ENCODE peak calls at places on chromosomes 1 and 21, in four cellular contexts. One of them, this sample, is unnamed. For H3K4me1, the result is how much of the 10 kb centered on the place peaks cover.

GRCh38 chr1:205626216-205626615 is 5.6 kb downstream of the ELK4 start:
- DNase-seq in CD8-positive, alpha-beta T cell: no peak
- DNase-seq in effector memory CD4-positive, alpha-beta T cell: no peak
- DNase-seq in breast epithelium: no peak
- DNase-seq in this sample: no peak

GRCh38 chr1:246279402-246279801 is 227.7 kb downstream of the SMYD3 start:
- DNase-seq in CD8-positive, alpha-beta T cell: no peak
- DNase-seq in effector memory CD4-positive, alpha-beta T cell: no peak
- DNase-seq in breast epithelium: no peak
- DNase-seq in this sample: no peak

GRCh38 chr1:169694304-169694703 is 17.1 kb downstream of the SELL start:
- DNase-seq in CD8-positive, alpha-beta T cell: peak
- DNase-seq in effector memory CD4-positive, alpha-beta T cell: no peak
- DNase-seq in breast epithelium: no peak
- DNase-seq in this sample: no peak

GRCh38 chr1:204623894-204624361 is 61.6 kb downstream of the LRRN2 start:
- DNase-seq in CD8-positive, alpha-beta T cell: no peak
- DNase-seq in effector memory CD4-positive, alpha-beta T cell: no peak
- DNase-seq in breast epithelium: no peak
- DNase-seq in this sample: no peak

GRCh38 chr1:227920426-227920825 is 27.3 kb downstream of the WNT9A start:
- DNase-seq in CD8-positive, alpha-beta T cell: no peak
- DNase-seq in effector memory CD4-positive, alpha-beta T cell: no peak
- DNase-seq in breast epithelium: no peak
- DNase-seq in this sample: peak

GRCh38 chr1:98461873-98462385 is 199.6 kb upstream of the SNX7 start:
- DNase-seq in CD8-positive, alpha-beta T cell: no peak
- DNase-seq in effector memory CD4-positive, alpha-beta T cell: no peak
- DNase-seq in breast epithelium: no peak
- DNase-seq in this sample: no peak

GRCh38 chr1:75724472-75725022 is at the start of gene ACADM:
- DNase-seq in CD8-positive, alpha-beta T cell: peak
- DNase-seq in effector memory CD4-positive, alpha-beta T cell: peak
- DNase-seq in breast epithelium: peak
- DNase-seq in this sample: peak

GRCh38 chr1:201591981-201592380 is 53.1 kb downstream of the NAV1 start:
- DNase-seq in CD8-positive, alpha-beta T cell: no peak
- DNase-seq in effector memory CD4-positive, alpha-beta T cell: no peak
- DNase-seq in breast epithelium: no peak
- DNase-seq in this sample: no peak

GRCh38 chr1:199135901-199136300 is 497.1 kb downstream of the PTPRC start:
- DNase-seq in CD8-positive, alpha-beta T cell: no peak
- DNase-seq in effector memory CD4-positive, alpha-beta T cell: no peak
- DNase-seq in breast epithelium: no peak
- DNase-seq in this sample: no peak

GRCh38 chr1:17919525-17920439 is 164.6 kb downstream of the ACTL8 start:
- DNase-seq in CD8-positive, alpha-beta T cell: no peak
- DNase-seq in effector memory CD4-positive, alpha-beta T cell: no peak
- DNase-seq in breast epithelium: no peak
- DNase-seq in this sample: no peak

GRCh38 chr1:119000371-119001180 is 12.4 kb upstream of the TBX15 start:
- DNase-seq in CD8-positive, alpha-beta T cell: no peak
- DNase-seq in effector memory CD4-positive, alpha-beta T cell: no peak
- DNase-seq in breast epithelium: no peak
- DNase-seq in this sample: peak

GRCh38 chr21:31558839-31559367 is 100.6 kb upstream of the SOD1 start:
- DNase-seq in CD8-positive, alpha-beta T cell: peak
- DNase-seq in effector memory CD4-positive, alpha-beta T cell: peak
- DNase-seq in breast epithelium: peak
- DNase-seq in this sample: peak

GRCh38 chr1:200302192-200302892 is 107.5 kb downstream of the ZNF281 start:
- DNase-seq in CD8-positive, alpha-beta T cell: peak
- DNase-seq in effector memory CD4-positive, alpha-beta T cell: peak
- DNase-seq in breast epithelium: no peak
- DNase-seq in this sample: peak

GRCh38 chr1:7885513-7886298 is 32.8 kb upstream of the UTS2 start:
- DNase-seq in CD8-positive, alpha-beta T cell: no peak
- DNase-seq in effector memory CD4-positive, alpha-beta T cell: no peak
- DNase-seq in breast epithelium: peak
- DNase-seq in this sample: no peak

GRCh38 chr1:15573477-15573876 is 11.4 kb downstream of the AGMAT start:
- DNase-seq in CD8-positive, alpha-beta T cell: no peak
- DNase-seq in effector memory CD4-positive, alpha-beta T cell: no peak
- DNase-seq in breast epithelium: no peak
- DNase-seq in this sample: no peak

GRCh38 chr1:205725514-205725913 is 24.5 kb downstream of the NUCKS1 start:
- DNase-seq in CD8-positive, alpha-beta T cell: no peak
- DNase-seq in effector memory CD4-positive, alpha-beta T cell: no peak
- DNase-seq in breast epithelium: no peak
- DNase-seq in this sample: no peak

GRCh38 chr1:211551628-211552465 is 27.1 kb downstream of the SLC30A1 start:
- DNase-seq in CD8-positive, alpha-beta T cell: no peak
- DNase-seq in effector memory CD4-positive, alpha-beta T cell: no peak
- DNase-seq in breast epithelium: no peak
- DNase-seq in this sample: no peak

GRCh38 chr21:34530264-34530663 is 18.3 kb upstream of the KCNE1 start:
- DNase-seq in CD8-positive, alpha-beta T cell: no peak
- DNase-seq in effector memory CD4-positive, alpha-beta T cell: no peak
- DNase-seq in breast epithelium: no peak
- DNase-seq in this sample: no peak

GRCh38 chr21:34526236-34526617 is 14.2 kb upstream of the KCNE1 start:
- DNase-seq in CD8-positive, alpha-beta T cell: no peak
- DNase-seq in effector memory CD4-positive, alpha-beta T cell: no peak
- DNase-seq in breast epithelium: no peak
- DNase-seq in this sample: no peak

GRCh38 chr21:34528131-34528561 is 16.1 kb upstream of the KCNE1 start:
- DNase-seq in CD8-positive, alpha-beta T cell: no peak
- DNase-seq in effector memory CD4-positive, alpha-beta T cell: no peak
- DNase-seq in breast epithelium: no peak
- DNase-seq in this sample: no peak

GRCh38 chr21:34524671-34525601 is 12.9 kb upstream of the KCNE1 start:
- DNase-seq in CD8-positive, alpha-beta T cell: no peak
- DNase-seq in effector memory CD4-positive, alpha-beta T cell: no peak
- DNase-seq in breast epithelium: no peak
- DNase-seq in this sample: no peak

GRCh38 chr21:34526618-34527290 is 14.7 kb upstream of the KCNE1 start:
- DNase-seq in CD8-positive, alpha-beta T cell: no peak
- DNase-seq in effector memory CD4-positive, alpha-beta T cell: no peak
- DNase-seq in breast epithelium: no peak
- DNase-seq in this sample: peak
- H3K4me1 ChIP-seq in CD8-positive, alpha-beta T cell: under half
- H3K4me1 ChIP-seq in effector memory CD4-positive, alpha-beta T cell: under half
- H3K4me1 ChIP-seq in breast epithelium: under half
- H3K4me1 ChIP-seq in this sample: under half

GRCh38 chr1:21232044-21232443 is 55.3 kb upstream of the EIF4G3 start:
- DNase-seq in CD8-positive, alpha-beta T cell: peak
- DNase-seq in effector memory CD4-positive, alpha-beta T cell: no peak
- DNase-seq in breast epithelium: no peak
- DNase-seq in this sample: no peak
- H3K4me1 ChIP-seq in CD8-positive, alpha-beta T cell: under half
- H3K4me1 ChIP-seq in effector memory CD4-positive, alpha-beta T cell: under half
- H3K4me1 ChIP-seq in breast epithelium: under half
- H3K4me1 ChIP-seq in this sample: under half

DNA sequence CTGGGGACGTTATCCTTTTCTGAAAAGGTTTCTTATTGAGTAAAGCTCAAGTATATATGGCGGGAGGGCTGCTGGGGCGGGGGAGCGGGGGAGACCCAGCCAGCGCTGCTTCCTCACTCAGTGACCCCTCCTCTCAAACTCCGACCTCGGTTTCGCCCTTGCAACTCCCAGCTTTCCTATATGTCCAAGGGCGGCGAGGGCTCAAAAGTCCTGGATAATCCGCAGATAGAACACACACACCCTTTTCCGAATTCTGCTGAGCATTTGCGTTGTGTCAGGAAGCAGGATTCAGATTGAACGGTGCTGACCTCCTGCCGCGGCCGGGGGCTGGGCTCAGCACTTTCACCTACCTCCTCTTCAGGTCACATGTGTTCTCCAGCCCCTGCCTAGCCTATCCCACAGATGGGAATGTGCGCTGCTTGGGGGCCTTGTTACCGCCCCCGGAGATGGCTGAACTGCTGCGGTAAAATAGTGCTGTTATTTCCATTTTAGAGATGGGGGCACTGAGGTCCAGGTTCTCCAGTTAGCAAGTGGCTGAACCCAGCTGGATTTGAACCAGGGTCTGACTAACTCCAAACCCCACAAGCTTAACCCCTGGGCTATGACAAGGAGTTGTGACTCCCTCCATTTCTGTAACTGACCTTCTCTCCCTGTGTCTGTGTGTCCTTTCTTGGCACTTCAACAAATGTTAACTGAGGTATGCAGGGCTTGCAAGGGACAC is 795 bp upstream of the AHDC1 start:
- DNase-seq in CD8-positive, alpha-beta T cell: no peak
- DNase-seq in effector memory CD4-positive, alpha-beta T cell: no peak
- DNase-seq in breast epithelium: no peak
- DNase-seq in this sample: no peak
- H3K4me1 ChIP-seq in CD8-positive, alpha-beta T cell: half or more
- H3K4me1 ChIP-seq in effector memory CD4-positive, alpha-beta T cell: under half
- H3K4me1 ChIP-seq in breast epithelium: under half
- H3K4me1 ChIP-seq in this sample: under half

DNA sequence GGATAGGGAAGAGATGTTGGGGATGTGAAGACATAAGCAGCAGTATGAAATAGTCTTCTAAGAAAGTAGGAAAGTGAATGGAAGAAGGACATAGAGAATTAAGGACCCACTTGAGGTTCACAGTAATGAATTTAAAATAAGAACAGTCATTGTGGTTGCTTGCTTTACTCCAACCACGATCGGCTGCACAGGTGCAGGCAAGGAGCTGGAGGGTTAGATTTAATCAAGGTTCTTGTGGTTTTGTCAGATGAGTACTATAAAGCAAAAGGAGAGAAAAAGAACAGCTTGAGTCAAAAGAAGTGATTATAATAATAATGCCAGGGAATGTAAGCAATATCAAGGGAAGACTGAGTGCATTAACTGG is 46.1 kb upstream of the RBM34 start:
- DNase-seq in CD8-positive, alpha-beta T cell: peak
- DNase-seq in effector memory CD4-positive, alpha-beta T cell: peak
- DNase-seq in breast epithelium: no peak
- DNase-seq in this sample: no peak
- H3K4me1 ChIP-seq in CD8-positive, alpha-beta T cell: under half
- H3K4me1 ChIP-seq in effector memory CD4-positive, alpha-beta T cell: under half
- H3K4me1 ChIP-seq in breast epithelium: under half
- H3K4me1 ChIP-seq in this sample: under half

GRCh38 chr1:117003253-117003875 is 1.8 kb downstream of the CD101 start:
- DNase-seq in CD8-positive, alpha-beta T cell: no peak
- DNase-seq in effector memory CD4-positive, alpha-beta T cell: no peak
- DNase-seq in breast epithelium: no peak
- DNase-seq in this sample: no peak
- H3K4me1 ChIP-seq in CD8-positive, alpha-beta T cell: half or more
- H3K4me1 ChIP-seq in effector memory CD4-positive, alpha-beta T cell: under half
- H3K4me1 ChIP-seq in breast epithelium: under half
- H3K4me1 ChIP-seq in this sample: under half

DNA sequence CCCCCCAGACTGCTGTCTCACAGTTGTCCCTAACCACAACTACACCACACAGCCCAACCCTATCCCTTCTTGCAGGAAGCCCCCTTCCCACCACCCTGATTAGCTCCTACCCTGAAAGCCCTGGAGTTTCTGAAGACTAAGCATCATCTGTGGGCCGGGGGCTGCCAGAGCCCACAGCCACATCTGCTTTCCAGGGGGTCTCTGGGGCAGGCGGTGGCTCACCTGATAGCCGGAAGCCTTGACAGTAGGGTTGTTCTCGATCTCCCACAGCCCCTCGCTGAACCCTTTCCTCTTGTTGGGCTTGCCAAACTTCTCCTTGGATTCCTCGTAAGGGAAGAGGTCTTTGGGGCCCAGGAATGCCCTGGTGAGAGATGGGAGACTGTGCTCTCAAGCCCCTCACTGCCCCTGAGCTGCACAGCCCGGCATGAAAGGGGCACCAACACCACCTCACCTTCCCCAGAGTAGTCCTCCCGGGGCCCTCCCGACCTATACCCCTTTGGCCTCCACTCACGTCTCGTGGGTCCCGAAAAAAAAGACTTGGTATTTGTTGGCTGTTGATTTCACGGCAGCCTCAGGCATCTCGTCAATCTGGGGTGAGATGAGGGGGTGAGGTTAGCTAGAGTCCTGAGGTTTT is 4.0 kb upstream of the MRPL24 start:
- DNase-seq in CD8-positive, alpha-beta T cell: no peak
- DNase-seq in effector memory CD4-positive, alpha-beta T cell: no peak
- DNase-seq in breast epithelium: no peak
- DNase-seq in this sample: peak
- H3K4me1 ChIP-seq in CD8-positive, alpha-beta T cell: half or more
- H3K4me1 ChIP-seq in effector memory CD4-positive, alpha-beta T cell: half or more
- H3K4me1 ChIP-seq in breast epithelium: under half
- H3K4me1 ChIP-seq in this sample: half or more

DNA sequence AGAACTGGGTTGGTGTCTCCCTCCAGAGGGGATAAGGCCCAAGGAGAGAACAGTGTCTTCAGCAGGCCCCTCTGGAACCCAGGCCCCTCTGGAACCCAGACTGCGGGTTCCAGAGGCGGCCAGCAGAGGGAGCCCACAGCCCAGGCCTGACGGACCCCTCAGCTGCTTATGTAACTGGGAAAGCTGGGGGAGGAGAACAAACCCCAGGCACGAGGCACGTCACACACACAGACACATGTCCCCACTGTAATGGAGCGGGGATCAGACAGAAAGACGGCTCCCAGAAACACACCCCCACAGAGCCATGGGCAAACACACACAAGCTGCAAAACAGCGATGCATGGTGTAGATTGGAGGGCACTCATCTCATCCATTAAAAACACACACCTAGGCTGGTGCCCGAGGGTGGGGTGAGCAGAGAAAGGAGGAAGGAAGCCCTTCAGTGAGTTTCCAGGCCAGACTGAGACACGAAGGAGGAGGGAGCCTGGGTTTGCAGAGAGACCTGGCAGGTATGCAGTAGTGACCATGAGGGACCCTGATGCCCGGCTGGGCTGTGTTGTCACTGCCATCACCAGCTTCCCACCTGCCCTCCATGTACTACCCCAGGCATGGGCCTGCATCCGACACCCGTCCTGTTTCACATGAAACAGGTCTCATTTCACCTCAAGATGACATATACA is 2.8 kb upstream of the IGSF8 start:
- DNase-seq in CD8-positive, alpha-beta T cell: peak
- DNase-seq in effector memory CD4-positive, alpha-beta T cell: peak
- DNase-seq in breast epithelium: peak
- DNase-seq in this sample: peak
- H3K4me1 ChIP-seq in CD8-positive, alpha-beta T cell: half or more
- H3K4me1 ChIP-seq in effector memory CD4-positive, alpha-beta T cell: under half
- H3K4me1 ChIP-seq in breast epithelium: under half
- H3K4me1 ChIP-seq in this sample: half or more

This sample was measured in heart left ventricle.